ENCODE peak calls at places on chromosomes 1 and 21, in nine cellular contexts. One of them, this sample, is unnamed.

GRCh38 chr1:29362764-29363163 is 126.4 kb downstream of the PTPRU start:
- DNase-seq in ovary: no peak
- DNase-seq in breast epithelium: no peak
- DNase-seq in Peyer's patch: no peak
- DNase-seq in IMR-90: no peak
- DNase-seq in uterus: no peak
- DNase-seq in prostate gland: no peak
- DNase-seq in thyroid gland: no peak
- DNase-seq in endothelial cell of umbilical vein: no peak
- DNase-seq in this sample: no peak

GRCh38 chr1:85494957-85495266 is 30.0 kb upstream of the DDAH1 start:
- DNase-seq in IMR-90: peak
- DNase-seq in breast epithelium: no peak
- DNase-seq in prostate gland: peak
- DNase-seq in endothelial cell of umbilical vein: no peak
- DNase-seq in thyroid gland: peak
- DNase-seq in uterus: peak
- DNase-seq in ovary: no peak
- DNase-seq in Peyer's patch: no peak
- DNase-seq in this sample: no peak

GRCh38 chr1:244826712-244827111 is 8.7 kb upstream of the COX20 start:
- DNase-seq in Peyer's patch: no peak
- DNase-seq in ovary: no peak
- DNase-seq in breast epithelium: no peak
- DNase-seq in IMR-90: no peak
- DNase-seq in prostate gland: no peak
- DNase-seq in endothelial cell of umbilical vein: no peak
- DNase-seq in uterus: no peak
- DNase-seq in thyroid gland: no peak
- DNase-seq in this sample: no peak

GRCh38 chr1:208238710-208239517 is 5.3 kb downstream of the PLXNA2 start:
- DNase-seq in prostate gland: peak
- DNase-seq in ovary: peak
- DNase-seq in uterus: peak
- DNase-seq in breast epithelium: no peak
- DNase-seq in thyroid gland: no peak
- DNase-seq in Peyer's patch: no peak
- DNase-seq in endothelial cell of umbilical vein: peak
- DNase-seq in IMR-90: peak
- DNase-seq in this sample: no peak

GRCh38 chr1:226034482-226034881 is 28.0 kb upstream of the H3-3A start:
- DNase-seq in endothelial cell of umbilical vein: peak
- DNase-seq in IMR-90: peak
- DNase-seq in Peyer's patch: peak
- DNase-seq in breast epithelium: peak
- DNase-seq in thyroid gland: peak
- DNase-seq in ovary: peak
- DNase-seq in uterus: peak
- DNase-seq in prostate gland: peak
- DNase-seq in this sample: peak

GRCh38 chr21:32813265-32813903 is 41.8 kb upstream of the PAXBP1 start:
- DNase-seq in uterus: no peak
- DNase-seq in thyroid gland: no peak
- DNase-seq in IMR-90: no peak
- DNase-seq in prostate gland: no peak
- DNase-seq in ovary: peak
- DNase-seq in breast epithelium: no peak
- DNase-seq in Peyer's patch: no peak
- DNase-seq in endothelial cell of umbilical vein: peak
- DNase-seq in this sample: no peak

GRCh38 chr1:201982082-201982922 is at the start of gene RNPEP:
- DNase-seq in Peyer's patch: peak
- DNase-seq in uterus: peak
- DNase-seq in breast epithelium: peak
- DNase-seq in ovary: peak
- DNase-seq in thyroid gland: peak
- DNase-seq in IMR-90: peak
- DNase-seq in prostate gland: peak
- DNase-seq in endothelial cell of umbilical vein: peak
- DNase-seq in this sample: peak

GRCh38 chr1:33784876-33785275 is 79.0 kb upstream of the HMGB4 start:
- DNase-seq in uterus: no peak
- DNase-seq in breast epithelium: no peak
- DNase-seq in IMR-90: no peak
- DNase-seq in ovary: no peak
- DNase-seq in prostate gland: no peak
- DNase-seq in thyroid gland: no peak
- DNase-seq in Peyer's patch: no peak
- DNase-seq in endothelial cell of umbilical vein: no peak
- DNase-seq in this sample: no peak

GRCh38 chr1:231861541-231862481 is 235.2 kb downstream of the DISC1 start:
- DNase-seq in prostate gland: peak
- DNase-seq in thyroid gland: no peak
- DNase-seq in uterus: no peak
- DNase-seq in endothelial cell of umbilical vein: no peak
- DNase-seq in breast epithelium: no peak
- DNase-seq in ovary: no peak
- DNase-seq in Peyer's patch: no peak
- DNase-seq in IMR-90: peak
- DNase-seq in this sample: no peak

GRCh38 chr1:114093624-114094302 is 59.9 kb downstream of the SYT6 start:
- DNase-seq in thyroid gland: no peak
- DNase-seq in breast epithelium: no peak
- DNase-seq in prostate gland: peak
- DNase-seq in ovary: no peak
- DNase-seq in IMR-90: peak
- DNase-seq in uterus: no peak
- DNase-seq in Peyer's patch: no peak
- DNase-seq in endothelial cell of umbilical vein: no peak
- DNase-seq in this sample: no peak

GRCh38 chr1:222777977-222778376 is 36.9 kb upstream of the DISP1 start:
- DNase-seq in IMR-90: peak
- DNase-seq in Peyer's patch: no peak
- DNase-seq in ovary: no peak
- DNase-seq in prostate gland: no peak
- DNase-seq in breast epithelium: no peak
- DNase-seq in thyroid gland: no peak
- DNase-seq in endothelial cell of umbilical vein: peak
- DNase-seq in uterus: no peak
- DNase-seq in this sample: no peak

GRCh38 chr1:179817056-179817455 is 60.5 kb downstream of the TOR1AIP2 start:
- DNase-seq in breast epithelium: no peak
- DNase-seq in thyroid gland: no peak
- DNase-seq in ovary: no peak
- DNase-seq in endothelial cell of umbilical vein: no peak
- DNase-seq in Peyer's patch: no peak
- DNase-seq in uterus: no peak
- DNase-seq in IMR-90: no peak
- DNase-seq in prostate gland: no peak
- DNase-seq in this sample: no peak

GRCh38 chr1:111690306-111690617 is 48.9 kb downstream of the INKA2 start:
- DNase-seq in uterus: peak
- DNase-seq in endothelial cell of umbilical vein: peak
- DNase-seq in IMR-90: peak
- DNase-seq in Peyer's patch: no peak
- DNase-seq in prostate gland: peak
- DNase-seq in thyroid gland: peak
- DNase-seq in breast epithelium: no peak
- DNase-seq in ovary: peak
- DNase-seq in this sample: peak

GRCh38 chr1:19613075-19613748 is 30.9 kb upstream of the NBL1 start:
- DNase-seq in uterus: no peak
- DNase-seq in thyroid gland: no peak
- DNase-seq in IMR-90: no peak
- DNase-seq in ovary: no peak
- DNase-seq in prostate gland: no peak
- DNase-seq in Peyer's patch: peak
- DNase-seq in breast epithelium: no peak
- DNase-seq in endothelial cell of umbilical vein: no peak
- DNase-seq in this sample: no peak
- TF ChIP-seq POLR2A in uterus: no peak
- TF ChIP-seq POLR2A in thyroid gland: no peak
- TF ChIP-seq POLR2A in IMR-90: no peak
- TF ChIP-seq POLR2A in ovary: no peak
- TF ChIP-seq POLR2A in prostate gland: no peak
- TF ChIP-seq POLR2A in Peyer's patch: peak
- TF ChIP-seq POLR2A in breast epithelium: no peak
- TF ChIP-seq POLR2A in endothelial cell of umbilical vein: no peak
- TF ChIP-seq POLR2A in this sample: no peak

GRCh38 chr1:234373064-234373937 is at the start of gene COA6:
- DNase-seq in prostate gland: peak
- DNase-seq in endothelial cell of umbilical vein: peak
- DNase-seq in breast epithelium: peak
- DNase-seq in ovary: peak
- DNase-seq in thyroid gland: peak
- DNase-seq in Peyer's patch: peak
- DNase-seq in uterus: peak
- DNase-seq in IMR-90: peak
- DNase-seq in this sample: peak
- TF ChIP-seq POLR2A in prostate gland: peak
- TF ChIP-seq POLR2A in endothelial cell of umbilical vein: peak
- TF ChIP-seq POLR2A in breast epithelium: peak
- TF ChIP-seq POLR2A in ovary: peak
- TF ChIP-seq POLR2A in thyroid gland: no peak
- TF ChIP-seq POLR2A in Peyer's patch: peak
- TF ChIP-seq POLR2A in uterus: peak
- TF ChIP-seq POLR2A in IMR-90: peak
- TF ChIP-seq POLR2A in this sample: peak

DNA sequence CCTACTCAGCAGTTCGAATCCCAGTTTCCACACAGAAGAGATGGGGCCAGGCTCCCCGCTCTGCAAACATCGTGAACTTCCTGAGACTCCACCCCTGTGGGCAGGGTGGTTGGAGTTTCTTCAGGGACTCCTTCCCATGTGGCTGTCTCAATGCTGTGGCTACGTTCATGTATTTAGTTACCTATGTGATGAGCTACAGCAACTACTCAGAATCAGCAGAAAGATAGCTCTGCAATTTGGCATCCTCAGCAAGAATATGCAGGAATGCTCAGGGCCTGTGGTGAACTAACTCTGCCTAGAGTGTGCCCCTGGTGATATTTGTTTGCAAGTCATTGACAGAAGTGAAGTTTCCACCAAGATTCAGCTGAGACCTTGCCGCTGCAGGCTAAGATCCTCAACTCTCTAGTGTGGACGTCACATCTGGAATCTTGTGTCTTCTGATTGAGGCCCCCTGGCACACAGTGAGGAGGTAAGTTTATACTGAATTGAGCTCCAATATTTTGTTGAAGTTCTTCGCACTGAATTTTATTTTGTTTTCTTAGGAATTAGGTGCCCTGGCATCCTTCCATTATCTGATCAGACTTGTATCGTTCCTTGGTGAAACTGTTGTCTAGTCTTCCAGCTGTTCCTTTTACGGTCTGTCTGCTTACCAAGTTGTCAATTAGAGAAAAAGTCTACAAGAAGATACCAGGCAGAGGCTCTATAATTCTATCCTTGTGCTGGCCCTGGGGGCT is 8.2 kb upstream of the GLRX2 start:
- DNase-seq in endothelial cell of umbilical vein: no peak
- DNase-seq in thyroid gland: no peak
- DNase-seq in uterus: no peak
- DNase-seq in IMR-90: no peak
- DNase-seq in prostate gland: no peak
- DNase-seq in ovary: no peak
- DNase-seq in breast epithelium: no peak
- DNase-seq in Peyer's patch: no peak
- DNase-seq in this sample: no peak
- TF ChIP-seq POLR2A in endothelial cell of umbilical vein: no peak
- TF ChIP-seq POLR2A in thyroid gland: no peak
- TF ChIP-seq POLR2A in uterus: no peak
- TF ChIP-seq POLR2A in IMR-90: no peak
- TF ChIP-seq POLR2A in prostate gland: no peak
- TF ChIP-seq POLR2A in ovary: no peak
- TF ChIP-seq POLR2A in breast epithelium: no peak
- TF ChIP-seq POLR2A in Peyer's patch: no peak
- TF ChIP-seq POLR2A in this sample: no peak

GRCh38 chr1:15449567-15449966 is 7.0 kb upstream of the CELA2A start:
- DNase-seq in Peyer's patch: no peak
- DNase-seq in ovary: no peak
- DNase-seq in uterus: no peak
- DNase-seq in breast epithelium: no peak
- DNase-seq in endothelial cell of umbilical vein: no peak
- DNase-seq in prostate gland: no peak
- DNase-seq in thyroid gland: no peak
- DNase-seq in IMR-90: no peak
- DNase-seq in this sample: no peak

GRCh38 chr1:15448877-15449462 is 7.6 kb upstream of the CELA2A start:
- DNase-seq in uterus: no peak
- DNase-seq in Peyer's patch: no peak
- DNase-seq in ovary: no peak
- DNase-seq in breast epithelium: no peak
- DNase-seq in prostate gland: no peak
- DNase-seq in thyroid gland: no peak
- DNase-seq in endothelial cell of umbilical vein: no peak
- DNase-seq in IMR-90: no peak
- DNase-seq in this sample: no peak

GRCh38 chr1:15452866-15453571 is 3.5 kb upstream of the CELA2A start:
- DNase-seq in thyroid gland: no peak
- DNase-seq in endothelial cell of umbilical vein: no peak
- DNase-seq in ovary: no peak
- DNase-seq in uterus: no peak
- DNase-seq in breast epithelium: no peak
- DNase-seq in IMR-90: no peak
- DNase-seq in Peyer's patch: no peak
- DNase-seq in prostate gland: no peak
- DNase-seq in this sample: no peak

GRCh38 chr1:15452216-15452615 is 4.3 kb upstream of the CELA2A start:
- DNase-seq in thyroid gland: no peak
- DNase-seq in prostate gland: no peak
- DNase-seq in IMR-90: peak
- DNase-seq in breast epithelium: no peak
- DNase-seq in uterus: no peak
- DNase-seq in Peyer's patch: no peak
- DNase-seq in ovary: no peak
- DNase-seq in endothelial cell of umbilical vein: no peak
- DNase-seq in this sample: no peak

GRCh38 chr1:15451014-15451722 is 5.4 kb upstream of the CELA2A start:
- DNase-seq in breast epithelium: no peak
- DNase-seq in Peyer's patch: no peak
- DNase-seq in prostate gland: no peak
- DNase-seq in endothelial cell of umbilical vein: no peak
- DNase-seq in thyroid gland: no peak
- DNase-seq in IMR-90: no peak
- DNase-seq in ovary: no peak
- DNase-seq in uterus: no peak
- DNase-seq in this sample: no peak
- TF ChIP-seq POLR2A in breast epithelium: no peak
- TF ChIP-seq POLR2A in Peyer's patch: no peak
- TF ChIP-seq POLR2A in prostate gland: no peak
- TF ChIP-seq POLR2A in endothelial cell of umbilical vein: no peak
- TF ChIP-seq POLR2A in thyroid gland: no peak
- TF ChIP-seq POLR2A in IMR-90: no peak
- TF ChIP-seq POLR2A in ovary: no peak
- TF ChIP-seq POLR2A in uterus: no peak
- TF ChIP-seq POLR2A in this sample: no peak

This sample was measured in adrenal gland.